ENCODE peak calls at places on chromosomes 12 and 14, in six cellular contexts. J, Q, N, T, R and D are unnamed samples.
A peak's percentile ranks its signal among the peaks of the same experiment; 100 is the strongest.

GRCh38 chr14:104885031-104885972 is 20.2 kb downstream of the CEP170B start:
- DNase-seq in J (no peak), Q (no peak), N (no peak), T (no peak), R (no peak), D (no peak)

GRCh38 chr12:119006749-119007148 is 25.4 kb downstream of the SRRM4 start:
- DNase-seq in J (no peak), Q (no peak), N (no peak), T (no peak), R (no peak), D (no peak)

GRCh38 chr14:20631023-20631820 is 10.3 kb downstream of the OR6S1 start:
- DNase-seq in J (no peak), Q (peak; percentile 56), N (no peak), T (peak; percentile 70), R (peak; percentile 56), D (no peak)

GRCh38 chr12:106994579-106995220 is 7.8 kb upstream of the MTERF2 start:
- DNase-seq in J (no peak), Q (no peak), N (no peak), T (peak; percentile 74), R (no peak), D (no peak)

GRCh38 chr14:92348154-92348553 is 25.2 kb downstream of the SLC24A4 start:
- DNase-seq in J (peak; percentile 59), Q (no peak), N (no peak), T (no peak), R (no peak), D (no peak)

GRCh38 chr12:22518067-22518719 is 26.1 kb downstream of the C2CD5 start:
- DNase-seq in J (no peak), Q (no peak), N (no peak), T (peak; percentile 15), R (no peak), D (no peak)

GRCh38 chr14:38931969-38932652 is 170.9 kb downstream of the SEC23A start:
- DNase-seq in J (no peak), Q (no peak), N (no peak), T (no peak), R (no peak), D (no peak)

GRCh38 chr12:57621497-57622292 is 10.5 kb downstream of the ARHGEF25 start:
- DNase-seq in J (peak; percentile 95), Q (peak; percentile 65), N (no peak), T (peak; percentile 11), R (peak; percentile 68), D (peak; percentile 48)

GRCh38 chr12:59317598-59317997 is 278.2 kb upstream of the SLC16A7 start:
- DNase-seq in J (no peak), Q (no peak), N (no peak), T (no peak), R (no peak), D (no peak)

GRCh38 chr14:99685061-99685995 is 1.2 kb downstream of the CYP46A1 start:
- DNase-seq in J (no peak), Q (no peak), N (no peak), T (no peak), R (no peak), D (no peak)

GRCh38 chr12:63021126-63021525 is 86.2 kb upstream of the PPM1H start:
- DNase-seq in J (no peak), Q (no peak), N (no peak), T (no peak), R (no peak), D (no peak)

GRCh38 chr12:82203076-82203475 is 155.1 kb downstream of the CCDC59 start:
- DNase-seq in J (no peak), Q (no peak), N (no peak), T (no peak), R (no peak), D (no peak)

GRCh38 chr12:108665608-108666202 is 32.0 kb upstream of the SELPLG start:
- DNase-seq in J (no peak), Q (no peak), N (no peak), T (no peak), R (no peak), D (no peak)

GRCh38 chr14:61586539-61587396 is 108.5 kb upstream of the HIF1A start:
- DNase-seq in J (no peak), Q (no peak), N (no peak), T (peak; percentile 77), R (no peak), D (no peak)

GRCh38 chr14:23095196-23096108 is at the start of gene C14orf119:
- DNase-seq in J (peak; percentile 90), Q (peak; percentile 100), N (peak; percentile 99), T (peak; percentile 99), R (peak; percentile 99), D (peak; percentile 99)

GRCh38 chr14:68943107-68943506 is 36.0 kb downstream of the ACTN1 start:
- DNase-seq in J (no peak), Q (no peak), N (no peak), T (peak; percentile 38), R (no peak), D (no peak)

GRCh38 chr12:14892726-14893442 is 7.2 kb upstream of the MGP start:
- DNase-seq in J (no peak), Q (no peak), N (no peak), T (peak; percentile 2), R (no peak), D (no peak)